ENCODE peak calls at places on chromosomes 11 and 22, in nine cellular contexts. One of them, this sample, is unnamed.

GRCh38 chr11:76239483-76240142 is 33.3 kb upstream of the WNT11 start:
- DNase-seq in K562: no peak
- DNase-seq in HFF-Myc: no peak
- DNase-seq in gastrocnemius medialis: no peak
- DNase-seq in fibroblast of lung: no peak
- DNase-seq in astrocyte of the cerebellum: no peak
- DNase-seq in CD8-positive, alpha-beta memory T cell: no peak
- DNase-seq in spleen: peak; percentile 63
- DNase-seq in heart left ventricle: peak; percentile 13
- DNase-seq in this sample: no peak

GRCh38 chr11:5293028-5293427 is 8.7 kb downstream of the OR51B4 start:
- DNase-seq in K562: no peak
- DNase-seq in HFF-Myc: no peak
- DNase-seq in gastrocnemius medialis: no peak
- DNase-seq in fibroblast of lung: no peak
- DNase-seq in astrocyte of the cerebellum: no peak
- DNase-seq in CD8-positive, alpha-beta memory T cell: no peak
- DNase-seq in spleen: no peak
- DNase-seq in heart left ventricle: no peak
- DNase-seq in this sample: no peak

GRCh38 chr22:41596776-41597634 is 7.4 kb upstream of the PMM1 start:
- DNase-seq in K562: peak; percentile 47
- DNase-seq in HFF-Myc: no peak
- DNase-seq in gastrocnemius medialis: peak; percentile 34
- DNase-seq in fibroblast of lung: peak; percentile 60
- DNase-seq in astrocyte of the cerebellum: no peak
- DNase-seq in CD8-positive, alpha-beta memory T cell: no peak
- DNase-seq in spleen: peak; percentile 79
- DNase-seq in heart left ventricle: peak; percentile 70
- DNase-seq in this sample: peak; percentile 53

GRCh38 chr11:36510567-36511020 is 522 bp upstream of the TRAF6 start:
- DNase-seq in K562: no peak
- DNase-seq in HFF-Myc: no peak
- DNase-seq in gastrocnemius medialis: no peak
- DNase-seq in fibroblast of lung: peak; percentile 19
- DNase-seq in astrocyte of the cerebellum: no peak
- DNase-seq in CD8-positive, alpha-beta memory T cell: no peak
- DNase-seq in spleen: no peak
- DNase-seq in heart left ventricle: no peak
- DNase-seq in this sample: peak; percentile 22

GRCh38 chr11:68659158-68659921 is 25.0 kb upstream of the GAL start:
- DNase-seq in K562: peak; percentile 30
- DNase-seq in HFF-Myc: peak; percentile 96
- DNase-seq in gastrocnemius medialis: peak; percentile 37
- DNase-seq in fibroblast of lung: peak; percentile 99
- DNase-seq in astrocyte of the cerebellum: peak; percentile 98
- DNase-seq in CD8-positive, alpha-beta memory T cell: no peak
- DNase-seq in spleen: peak; percentile 54
- DNase-seq in heart left ventricle: peak; percentile 88
- DNase-seq in this sample: peak; percentile 99

GRCh38 chr11:7551571-7551970 is 37.8 kb downstream of the PPFIBP2 start:
- DNase-seq in K562: no peak
- DNase-seq in HFF-Myc: no peak
- DNase-seq in gastrocnemius medialis: no peak
- DNase-seq in fibroblast of lung: peak; percentile 51
- DNase-seq in astrocyte of the cerebellum: no peak
- DNase-seq in CD8-positive, alpha-beta memory T cell: no peak
- DNase-seq in spleen: no peak
- DNase-seq in heart left ventricle: no peak
- DNase-seq in this sample: peak; percentile 70

GRCh38 chr11:120132645-120133185 is 5.2 kb downstream of the TRIM29 start:
- DNase-seq in K562: no peak
- DNase-seq in HFF-Myc: no peak
- DNase-seq in gastrocnemius medialis: no peak
- DNase-seq in fibroblast of lung: no peak
- DNase-seq in astrocyte of the cerebellum: no peak
- DNase-seq in CD8-positive, alpha-beta memory T cell: no peak
- DNase-seq in spleen: no peak
- DNase-seq in heart left ventricle: no peak
- DNase-seq in this sample: no peak

GRCh38 chr22:48808038-48808960 is 1019.4 kb downstream of the BRD1 start:
- DNase-seq in K562: no peak
- DNase-seq in HFF-Myc: no peak
- DNase-seq in gastrocnemius medialis: no peak
- DNase-seq in fibroblast of lung: no peak
- DNase-seq in astrocyte of the cerebellum: no peak
- DNase-seq in CD8-positive, alpha-beta memory T cell: no peak
- DNase-seq in spleen: peak; percentile 47
- DNase-seq in heart left ventricle: no peak
- DNase-seq in this sample: no peak

DNA sequence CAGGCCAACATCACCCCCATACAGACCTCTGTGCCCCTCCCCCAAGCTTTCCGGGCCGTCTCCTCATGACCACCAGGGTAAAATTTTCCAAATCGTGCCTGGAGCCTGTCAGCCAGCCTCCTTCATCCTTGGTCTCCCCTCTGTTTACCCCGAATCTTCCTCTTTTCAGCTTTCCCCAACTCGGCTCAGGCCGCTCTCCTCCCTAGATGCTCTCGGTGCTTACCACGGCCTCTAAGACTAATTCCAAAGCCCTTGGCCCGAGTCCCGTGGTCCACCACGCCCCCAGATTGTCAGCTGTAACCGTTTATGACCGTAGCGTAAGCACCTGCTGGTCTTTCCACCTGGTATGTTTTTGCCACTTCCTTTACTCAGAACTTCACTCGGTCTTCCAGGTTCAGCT is 1.4 kb downstream of the RASL10A start:
- DNase-seq in K562: no peak
- DNase-seq in HFF-Myc: no peak
- DNase-seq in gastrocnemius medialis: no peak
- DNase-seq in fibroblast of lung: no peak
- DNase-seq in astrocyte of the cerebellum: no peak
- DNase-seq in CD8-positive, alpha-beta memory T cell: no peak
- DNase-seq in spleen: peak; percentile 37
- DNase-seq in heart left ventricle: no peak
- DNase-seq in this sample: no peak
- H3K4me3 ChIP-seq in K562: no peak overlapping the region
- H3K4me3 ChIP-seq in HFF-Myc: no peak overlapping the region
- H3K4me3 ChIP-seq in gastrocnemius medialis: no peak overlapping the region
- H3K4me3 ChIP-seq in fibroblast of lung: no peak overlapping the region
- H3K4me3 ChIP-seq in astrocyte of the cerebellum: no peak overlapping the region
- H3K4me3 ChIP-seq in CD8-positive, alpha-beta memory T cell: no peak overlapping the region
- H3K4me3 ChIP-seq in spleen: no peak overlapping the region
- H3K4me3 ChIP-seq in heart left ventricle: peak overlapping the region; percentile 46
- H3K4me3 ChIP-seq in this sample: no peak overlapping the region

GRCh38 chr11:134047586-134047999 is 21.3 kb upstream of the JAM3 start:
- DNase-seq in K562: peak; percentile 23
- DNase-seq in HFF-Myc: no peak
- DNase-seq in gastrocnemius medialis: peak; percentile 75
- DNase-seq in fibroblast of lung: peak; percentile 88
- DNase-seq in astrocyte of the cerebellum: no peak
- DNase-seq in CD8-positive, alpha-beta memory T cell: no peak
- DNase-seq in spleen: peak; percentile 59
- DNase-seq in heart left ventricle: peak; percentile 82
- DNase-seq in this sample: peak; percentile 93

GRCh38 chr11:134049303-134049702 is 19.6 kb upstream of the JAM3 start:
- DNase-seq in K562: no peak
- DNase-seq in HFF-Myc: no peak
- DNase-seq in gastrocnemius medialis: no peak
- DNase-seq in fibroblast of lung: no peak
- DNase-seq in astrocyte of the cerebellum: no peak
- DNase-seq in CD8-positive, alpha-beta memory T cell: no peak
- DNase-seq in spleen: no peak
- DNase-seq in heart left ventricle: no peak
- DNase-seq in this sample: no peak

GRCh38 chr11:134046681-134047449 is 22.0 kb upstream of the JAM3 start:
- DNase-seq in K562: no peak
- DNase-seq in HFF-Myc: no peak
- DNase-seq in gastrocnemius medialis: no peak
- DNase-seq in fibroblast of lung: no peak
- DNase-seq in astrocyte of the cerebellum: no peak
- DNase-seq in CD8-positive, alpha-beta memory T cell: no peak
- DNase-seq in spleen: no peak
- DNase-seq in heart left ventricle: no peak
- DNase-seq in this sample: no peak

GRCh38 chr11:134045799-134046635 is 22.9 kb upstream of the JAM3 start:
- DNase-seq in K562: no peak
- DNase-seq in HFF-Myc: no peak
- DNase-seq in gastrocnemius medialis: peak; percentile 37
- DNase-seq in fibroblast of lung: no peak
- DNase-seq in astrocyte of the cerebellum: no peak
- DNase-seq in CD8-positive, alpha-beta memory T cell: no peak
- DNase-seq in spleen: peak; percentile 61
- DNase-seq in heart left ventricle: peak; percentile 49
- DNase-seq in this sample: no peak

DNA sequence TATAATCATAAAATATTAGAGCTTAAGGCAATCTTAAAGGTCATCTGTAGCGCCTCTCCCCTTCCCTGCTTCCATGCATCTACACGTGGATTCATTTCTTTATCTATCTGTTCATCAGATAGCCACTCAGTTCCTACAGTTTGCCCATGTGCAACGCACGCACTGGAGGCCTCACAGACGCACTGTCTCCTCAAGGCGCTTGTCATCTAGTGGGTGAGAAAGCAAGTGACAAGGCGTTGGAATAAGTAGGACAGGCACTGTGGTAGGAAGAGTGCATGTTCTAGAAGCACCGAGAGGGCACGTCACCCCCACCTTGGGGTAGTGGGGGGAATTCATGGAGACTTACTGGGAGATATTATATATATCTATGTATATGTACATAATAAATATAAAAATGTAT is 20.8 kb upstream of the JAM3 start:
- DNase-seq in K562: no peak
- DNase-seq in HFF-Myc: no peak
- DNase-seq in gastrocnemius medialis: no peak
- DNase-seq in fibroblast of lung: no peak
- DNase-seq in astrocyte of the cerebellum: no peak
- DNase-seq in CD8-positive, alpha-beta memory T cell: no peak
- DNase-seq in spleen: no peak
- DNase-seq in heart left ventricle: no peak
- DNase-seq in this sample: no peak
- H3K4me3 ChIP-seq in K562: no peak overlapping the region
- H3K4me3 ChIP-seq in HFF-Myc: no peak overlapping the region
- H3K4me3 ChIP-seq in gastrocnemius medialis: peak overlapping the region; percentile 25
- H3K4me3 ChIP-seq in fibroblast of lung: peak overlapping the region; percentile 21
- H3K4me3 ChIP-seq in astrocyte of the cerebellum: no peak overlapping the region
- H3K4me3 ChIP-seq in CD8-positive, alpha-beta memory T cell: no peak overlapping the region
- H3K4me3 ChIP-seq in spleen: no peak overlapping the region
- H3K4me3 ChIP-seq in heart left ventricle: peak overlapping the region; percentile 15
- H3K4me3 ChIP-seq in this sample: peak overlapping the region; percentile 4

GRCh38 chr11:67584881-67585873 is 1.6 kb downstream of the GSTP1 start:
- DNase-seq in K562: peak; percentile 59
- DNase-seq in HFF-Myc: no peak
- DNase-seq in gastrocnemius medialis: no peak
- DNase-seq in fibroblast of lung: no peak
- DNase-seq in astrocyte of the cerebellum: no peak
- DNase-seq in CD8-positive, alpha-beta memory T cell: no peak
- DNase-seq in spleen: no peak
- DNase-seq in heart left ventricle: no peak
- DNase-seq in this sample: no peak

GRCh38 chr11:67583319-67584204 is at the start of gene GSTP1:
- DNase-seq in K562: peak; percentile 94
- DNase-seq in HFF-Myc: peak; percentile 58
- DNase-seq in gastrocnemius medialis: peak; percentile 90
- DNase-seq in fibroblast of lung: peak; percentile 90
- DNase-seq in astrocyte of the cerebellum: peak; percentile 51
- DNase-seq in CD8-positive, alpha-beta memory T cell: peak; percentile 75
- DNase-seq in spleen: peak; percentile 95
- DNase-seq in heart left ventricle: peak; percentile 95
- DNase-seq in this sample: peak; percentile 83

GRCh38 chr11:67585911-67586310 is 2.3 kb downstream of the GSTP1 start:
- DNase-seq in K562: no peak
- DNase-seq in HFF-Myc: no peak
- DNase-seq in gastrocnemius medialis: no peak
- DNase-seq in fibroblast of lung: no peak
- DNase-seq in astrocyte of the cerebellum: no peak
- DNase-seq in CD8-positive, alpha-beta memory T cell: no peak
- DNase-seq in spleen: no peak
- DNase-seq in heart left ventricle: no peak
- DNase-seq in this sample: no peak

GRCh38 chr11:67582026-67582425 is 1.6 kb upstream of the GSTP1 start:
- DNase-seq in K562: no peak
- DNase-seq in HFF-Myc: no peak
- DNase-seq in gastrocnemius medialis: no peak
- DNase-seq in fibroblast of lung: no peak
- DNase-seq in astrocyte of the cerebellum: no peak
- DNase-seq in CD8-positive, alpha-beta memory T cell: no peak
- DNase-seq in spleen: no peak
- DNase-seq in heart left ventricle: no peak
- DNase-seq in this sample: no peak

GRCh38 chr11:67584205-67584880 is 731 bp downstream of the GSTP1 start:
- DNase-seq in K562: peak; percentile 72
- DNase-seq in HFF-Myc: no peak
- DNase-seq in gastrocnemius medialis: peak; percentile 69
- DNase-seq in fibroblast of lung: peak; percentile 67
- DNase-seq in astrocyte of the cerebellum: no peak
- DNase-seq in CD8-positive, alpha-beta memory T cell: peak; percentile 19
- DNase-seq in spleen: peak; percentile 91
- DNase-seq in heart left ventricle: peak; percentile 86
- DNase-seq in this sample: peak; percentile 55
- H3K4me3 ChIP-seq in K562: peak overlapping the region; percentile 62
- H3K4me3 ChIP-seq in HFF-Myc: peak overlapping the region; percentile 95
- H3K4me3 ChIP-seq in gastrocnemius medialis: peak overlapping the region; percentile 91
- H3K4me3 ChIP-seq in fibroblast of lung: peak overlapping the region; percentile 67
- H3K4me3 ChIP-seq in astrocyte of the cerebellum: peak overlapping the region; percentile 73
- H3K4me3 ChIP-seq in CD8-positive, alpha-beta memory T cell: peak overlapping the region; percentile 55
- H3K4me3 ChIP-seq in spleen: peak overlapping the region; percentile 67
- H3K4me3 ChIP-seq in heart left ventricle: peak overlapping the region; percentile 62
- H3K4me3 ChIP-seq in this sample: peak overlapping the region; percentile 78

GRCh38 chr22:43862882-43863202 is 529 bp upstream of the SULT4A1 start:
- DNase-seq in K562: no peak
- DNase-seq in HFF-Myc: no peak
- DNase-seq in gastrocnemius medialis: peak; percentile 3
- DNase-seq in fibroblast of lung: no peak
- DNase-seq in astrocyte of the cerebellum: no peak
- DNase-seq in CD8-positive, alpha-beta memory T cell: no peak
- DNase-seq in spleen: no peak
- DNase-seq in heart left ventricle: no peak
- DNase-seq in this sample: no peak

GRCh38 chr22:43860831-43861230 is 1.5 kb downstream of the SULT4A1 start:
- DNase-seq in K562: no peak
- DNase-seq in HFF-Myc: no peak
- DNase-seq in gastrocnemius medialis: no peak
- DNase-seq in fibroblast of lung: no peak
- DNase-seq in astrocyte of the cerebellum: no peak
- DNase-seq in CD8-positive, alpha-beta memory T cell: no peak
- DNase-seq in spleen: peak; percentile 13
- DNase-seq in heart left ventricle: no peak
- DNase-seq in this sample: no peak

GRCh38 chr22:43860126-43860525 is 2.2 kb downstream of the SULT4A1 start:
- DNase-seq in K562: no peak
- DNase-seq in HFF-Myc: no peak
- DNase-seq in gastrocnemius medialis: peak; percentile 5
- DNase-seq in fibroblast of lung: no peak
- DNase-seq in astrocyte of the cerebellum: no peak
- DNase-seq in CD8-positive, alpha-beta memory T cell: no peak
- DNase-seq in spleen: peak; percentile 34
- DNase-seq in heart left ventricle: no peak
- DNase-seq in this sample: no peak

GRCh38 chr22:43862074-43862881 is at the start of gene SULT4A1:
- DNase-seq in K562: peak; percentile 69
- DNase-seq in HFF-Myc: no peak
- DNase-seq in gastrocnemius medialis: no peak
- DNase-seq in fibroblast of lung: peak; percentile 68
- DNase-seq in astrocyte of the cerebellum: no peak
- DNase-seq in CD8-positive, alpha-beta memory T cell: no peak
- DNase-seq in spleen: peak; percentile 52
- DNase-seq in heart left ventricle: no peak
- DNase-seq in this sample: peak; percentile 24

GRCh38 chr22:43861529-43861928 is 784 bp downstream of the SULT4A1 start:
- DNase-seq in K562: no peak
- DNase-seq in HFF-Myc: no peak
- DNase-seq in gastrocnemius medialis: no peak
- DNase-seq in fibroblast of lung: peak; percentile 57
- DNase-seq in astrocyte of the cerebellum: no peak
- DNase-seq in CD8-positive, alpha-beta memory T cell: no peak
- DNase-seq in spleen: peak; percentile 36
- DNase-seq in heart left ventricle: no peak
- DNase-seq in this sample: peak; percentile 19
- H3K4me3 ChIP-seq in K562: no peak overlapping the region
- H3K4me3 ChIP-seq in HFF-Myc: no peak overlapping the region
- H3K4me3 ChIP-seq in gastrocnemius medialis: no peak overlapping the region
- H3K4me3 ChIP-seq in fibroblast of lung: peak overlapping the region; percentile 10
- H3K4me3 ChIP-seq in astrocyte of the cerebellum: peak overlapping the region; percentile 30
- H3K4me3 ChIP-seq in CD8-positive, alpha-beta memory T cell: no peak overlapping the region
- H3K4me3 ChIP-seq in spleen: no peak overlapping the region
- H3K4me3 ChIP-seq in heart left ventricle: no peak overlapping the region
- H3K4me3 ChIP-seq in this sample: no peak overlapping the region